ENCODE peak calls at places on chromosomes 5 and 9, in four cellular contexts. R, P, M and L are unnamed samples.

GRCh38 chr5:68239485-68239884 is 23.9 kb downstream of the PIK3R1 start:
- DNase-seq in R (peak; percentile 91), M (peak; percentile 76), P (peak; percentile 16), L (peak; percentile 70)

GRCh38 chr5:57488308-57488955 is 5.8 kb upstream of the ACTBL2 start:
- DNase-seq in P (no peak), R (peak; percentile 80), M (peak; percentile 23), L (no peak)

GRCh38 chr9:34185778-34186551 is 7.1 kb downstream of the UBAP1 start:
- DNase-seq in R (peak; percentile 77), P (no peak), M (peak; percentile 64), L (peak; percentile 42)

GRCh38 chr5:140324041-140324833 is 21.3 kb upstream of the PFDN1 start:
- DNase-seq in P (no peak), R (no peak), M (no peak), L (no peak)

GRCh38 chr5:14436801-14437542 is 144.6 kb upstream of the OTULINL start:
- DNase-seq in M (no peak), R (no peak), P (no peak), L (no peak)

GRCh38 chr5:21067724-21068123 is 1079.7 kb upstream of the CDH18 start:
- DNase-seq in M (no peak), P (no peak), R (no peak), L (no peak)

GRCh38 chr5:82018462-82018861 is 46.6 kb downstream of the ATG10 start:
- DNase-seq in R (no peak), P (no peak), M (peak; percentile 29), L (peak; percentile 58)

GRCh38 chr5:1298067-1298551 is 3.2 kb upstream of the TERT start:
- DNase-seq in R (no peak), P (no peak), M (no peak), L (no peak)

GRCh38 chr9:132990781-132991180 is 12.3 kb downstream of the GFI1B start:
- DNase-seq in M (no peak), P (no peak), R (no peak), L (no peak)

GRCh38 chr5:17127743-17128231 is 89.6 kb upstream of the BASP1 start:
- DNase-seq in P (no peak), M (no peak), R (peak; percentile 75), L (no peak)

GRCh38 chr9:2359821-2360220 is 261.8 kb upstream of the VLDLR start:
- DNase-seq in M (no peak), P (no peak), R (no peak), L (no peak)

GRCh38 chr9:18173923-18174322 is 300.0 kb upstream of the ADAMTSL1 start:
- DNase-seq in P (no peak), M (no peak), R (no peak), L (no peak)

DNA sequence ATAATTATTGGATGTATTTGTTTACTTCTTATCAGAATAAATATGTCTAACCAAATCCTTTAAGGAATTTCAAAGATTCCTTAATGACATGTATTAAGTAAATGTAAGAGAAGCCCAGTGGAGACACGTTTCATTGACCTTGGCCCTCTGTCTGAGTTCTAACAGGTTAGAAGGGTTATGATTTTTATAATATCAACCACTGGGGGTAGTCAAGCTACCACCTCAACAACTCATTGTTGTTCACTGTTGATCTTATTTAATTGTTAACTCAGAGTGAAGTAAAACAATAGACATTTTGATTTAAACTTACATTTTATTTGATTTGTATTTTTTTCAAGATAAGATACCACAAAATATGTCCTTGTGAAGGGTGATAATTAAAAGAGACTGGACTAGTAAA is 499.2 kb upstream of the COX7C start:
- DNase-seq in M (no peak), R (no peak), P (peak; percentile 23), L (no peak)
- TF ChIP-seq CTCF in M (no peak), R (peak; percentile 18), P (no peak), L (no peak)

GRCh38 chr9:126684965-126685465 is 71.3 kb downstream of the LMX1B start:
- DNase-seq in M (no peak), R (no peak), P (no peak), L (no peak)
- H3K27ac ChIP-seq in M (no peak overlapping the region), R (no peak overlapping the region), P (no peak overlapping the region), L (no peak overlapping the region)

DNA sequence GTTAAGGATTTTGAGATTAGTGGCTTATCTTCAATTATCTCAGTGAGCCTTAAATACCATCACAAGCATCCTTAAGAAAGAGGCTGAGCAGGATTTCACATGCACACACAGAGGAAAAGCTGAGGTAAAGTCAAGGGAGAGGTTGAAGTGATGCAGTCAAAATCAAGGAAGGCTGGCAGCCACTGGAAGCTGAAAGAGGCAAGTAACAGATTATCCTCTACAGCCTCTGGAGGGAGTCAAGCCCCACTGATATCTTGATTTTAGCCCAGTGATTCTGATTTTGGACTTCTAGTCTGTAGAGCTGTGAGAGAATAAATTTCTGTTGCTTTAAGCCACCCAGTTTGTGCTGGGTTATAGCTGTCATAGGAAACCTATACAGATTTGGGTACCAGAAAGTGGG is 80.1 kb downstream of the ANKRD31 start:
- DNase-seq in R (no peak), M (no peak), P (peak; percentile 62), L (no peak)
- TF ChIP-seq CTCF in R (peak; percentile 43), M (no peak), P (peak; percentile 65), L (no peak)

DNA sequence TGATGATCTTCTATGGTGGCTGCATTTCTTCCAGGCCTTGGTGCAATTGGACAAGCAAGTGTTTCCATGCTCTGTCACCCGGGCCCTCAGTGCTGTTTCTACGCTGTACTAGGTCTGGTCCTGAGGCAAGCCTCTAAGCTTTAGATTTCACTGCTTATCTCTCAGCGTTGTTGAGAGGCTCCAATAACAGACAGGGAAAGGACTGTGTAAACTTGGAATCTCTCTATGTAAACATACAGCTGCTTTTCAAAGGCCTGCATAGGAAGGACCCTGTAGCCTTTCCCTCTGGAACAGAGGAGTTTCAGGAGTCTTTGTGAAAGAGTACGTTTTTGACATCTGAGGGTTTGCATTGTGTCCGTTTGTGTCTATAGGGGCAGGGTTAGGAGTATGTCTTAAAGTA is 38.6 kb upstream of the NFIB start:
- DNase-seq in P (no peak), M (no peak), R (no peak), L (no peak)
- H3K27ac ChIP-seq in P (no peak overlapping the region), M (peak overlapping the region; percentile 92), R (no peak overlapping the region), L (peak overlapping the region; percentile 76)

GRCh38 chr5:154419236-154419635 is 26.6 kb upstream of the SAP30L start:
- DNase-seq in P (no peak), R (no peak), M (no peak), L (no peak)

GRCh38 chr5:154418344-154418820 is 27.4 kb upstream of the SAP30L start:
- DNase-seq in R (no peak), P (peak; percentile 17), M (no peak), L (no peak)

GRCh38 chr5:154422298-154422697 is 23.5 kb upstream of the SAP30L start:
- DNase-seq in P (no peak), M (no peak), R (no peak), L (no peak)

DNA sequence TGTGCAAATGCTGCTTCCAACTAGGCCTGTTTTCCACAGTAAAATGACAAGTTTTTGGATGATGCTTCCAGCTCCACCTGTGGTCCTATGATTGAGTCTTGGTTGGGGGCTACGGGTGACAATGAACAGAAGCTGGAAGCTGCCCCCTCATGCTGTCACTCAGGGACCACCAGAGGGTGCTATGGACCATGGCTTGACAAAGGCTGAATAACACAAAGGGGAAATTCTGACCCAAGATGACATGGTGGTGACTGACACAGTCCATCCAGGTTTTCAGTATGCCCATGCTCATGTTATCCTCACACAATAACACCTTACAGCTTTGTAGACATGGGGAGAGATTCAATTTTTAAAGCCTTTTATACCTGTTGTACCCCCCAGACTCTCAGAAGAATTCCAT is 23.9 kb upstream of the SAP30L start:
- DNase-seq in P (peak; percentile 69), R (peak; percentile 23), M (no peak), L (no peak)
- TF ChIP-seq CTCF in P (peak; percentile 92), R (peak; percentile 76), M (peak; percentile 45), L (peak; percentile 33)

GRCh38 chr5:171648279-171648774 is 137.3 kb upstream of the SMIM23 start:
- DNase-seq in P (no peak), M (no peak), R (no peak), L (no peak)
- H3K27ac ChIP-seq in P (no peak overlapping the region), M (peak overlapping the region; percentile 47), R (peak overlapping the region; percentile 20), L (no peak overlapping the region)

DNA sequence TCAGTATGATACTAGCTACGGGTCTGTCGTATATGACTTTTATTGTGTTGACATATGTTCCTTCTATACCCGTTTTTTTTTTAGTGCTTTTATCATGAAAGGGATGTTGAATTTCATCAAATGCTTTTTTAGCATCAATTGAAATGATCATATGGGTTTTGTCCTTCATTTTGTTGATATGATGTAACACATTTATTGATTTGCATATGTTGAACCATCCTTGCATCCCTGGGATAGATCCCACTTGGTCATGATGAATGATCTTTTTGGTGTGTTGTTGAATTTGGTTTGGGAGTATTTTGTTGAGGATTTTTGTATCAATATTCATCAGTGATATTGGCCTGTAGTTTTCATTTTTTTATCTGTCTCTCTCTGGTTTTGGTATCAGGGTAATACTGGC is 50.9 kb downstream of the OSMR start:
- DNase-seq in P (no peak), R (no peak), M (no peak), L (no peak)
- TF ChIP-seq CTCF in P (no peak), R (no peak), M (no peak), L (no peak)

GRCh38 chr5:54007822-54008777 is 302.3 kb downstream of the ARL15 start:
- DNase-seq in M (no peak), R (peak; percentile 60), P (no peak), L (no peak)
- H3K27ac ChIP-seq in M (no peak overlapping the region), R (no peak overlapping the region), P (peak overlapping the region; percentile 93), L (no peak overlapping the region)